ENCODE peak calls at places on chromosome 18, in seven cellular contexts. One of them, this sample, is unnamed.

GRCh38 chr18:78697446-78697845 is 282.2 kb upstream of the SALL3 start:
- DNase-seq in HCT116: no peak
- DNase-seq in SK-N-SH: no peak
- DNase-seq in GM23338: no peak
- DNase-seq in K562: no peak
- DNase-seq in GM12878: no peak
- DNase-seq in Panc1: no peak
- DNase-seq in this sample: no peak

GRCh38 chr18:24013061-24013460 is 1.5 kb upstream of the TTC39C start:
- DNase-seq in HCT116: no peak
- DNase-seq in SK-N-SH: no peak
- DNase-seq in GM23338: no peak
- DNase-seq in K562: no peak
- DNase-seq in GM12878: no peak
- DNase-seq in Panc1: no peak
- DNase-seq in this sample: no peak

GRCh38 chr18:23036611-23037259 is 98.5 kb upstream of the CABLES1 start:
- DNase-seq in HCT116: no peak
- DNase-seq in SK-N-SH: no peak
- DNase-seq in GM23338: no peak
- DNase-seq in K562: peak; percentile 18
- DNase-seq in GM12878: no peak
- DNase-seq in Panc1: no peak
- DNase-seq in this sample: no peak

GRCh38 chr18:8908792-8909510 is 193.5 kb upstream of the NDUFV2 start:
- DNase-seq in HCT116: no peak
- DNase-seq in SK-N-SH: no peak
- DNase-seq in GM23338: no peak
- DNase-seq in K562: no peak
- DNase-seq in GM12878: no peak
- DNase-seq in Panc1: no peak
- DNase-seq in this sample: no peak

GRCh38 chr18:44680271-44681038 is at the start of gene SETBP1:
- DNase-seq in HCT116: no peak
- DNase-seq in SK-N-SH: peak; percentile 84
- DNase-seq in GM23338: peak; percentile 62
- DNase-seq in K562: no peak
- DNase-seq in GM12878: no peak
- DNase-seq in Panc1: no peak
- DNase-seq in this sample: no peak

GRCh38 chr18:79926715-79927596 is 24.5 kb downstream of the SLC66A2 start:
- DNase-seq in HCT116: no peak
- DNase-seq in SK-N-SH: no peak
- DNase-seq in GM23338: no peak
- DNase-seq in K562: no peak
- DNase-seq in GM12878: no peak
- DNase-seq in Panc1: no peak
- DNase-seq in this sample: no peak

GRCh38 chr18:10010611-10011015 is 96.8 kb downstream of the VAPA start:
- DNase-seq in HCT116: no peak
- DNase-seq in SK-N-SH: no peak
- DNase-seq in GM23338: no peak
- DNase-seq in K562: no peak
- DNase-seq in GM12878: no peak
- DNase-seq in Panc1: no peak
- DNase-seq in this sample: no peak

GRCh38 chr18:7926526-7926925 is 359.4 kb downstream of the PTPRM start:
- DNase-seq in HCT116: peak; percentile 64
- DNase-seq in SK-N-SH: peak; percentile 17
- DNase-seq in GM23338: peak; percentile 74
- DNase-seq in K562: peak; percentile 11
- DNase-seq in GM12878: no peak
- DNase-seq in Panc1: no peak
- DNase-seq in this sample: no peak

GRCh38 chr18:51195602-51196115 is 1.8 kb downstream of the MEX3C start:
- DNase-seq in HCT116: peak; percentile 18
- DNase-seq in SK-N-SH: peak; percentile 37
- DNase-seq in GM23338: peak; percentile 94
- DNase-seq in K562: peak; percentile 44
- DNase-seq in GM12878: no peak
- DNase-seq in Panc1: no peak
- DNase-seq in this sample: peak; percentile 73

GRCh38 chr18:10660485-10660884 is 134.7 kb downstream of the NAPG start:
- DNase-seq in HCT116: no peak
- DNase-seq in SK-N-SH: no peak
- DNase-seq in GM23338: no peak
- DNase-seq in K562: no peak
- DNase-seq in GM12878: peak; percentile 24
- DNase-seq in Panc1: no peak
- DNase-seq in this sample: no peak

GRCh38 chr18:10856146-10856545 is 293.2 kb downstream of the PIEZO2 start:
- DNase-seq in HCT116: no peak
- DNase-seq in SK-N-SH: no peak
- DNase-seq in GM23338: no peak
- DNase-seq in K562: no peak
- DNase-seq in GM12878: no peak
- DNase-seq in Panc1: no peak
- DNase-seq in this sample: no peak

GRCh38 chr18:44682871-44683221 is 2.2 kb downstream of the SETBP1 start:
- DNase-seq in HCT116: no peak
- DNase-seq in SK-N-SH: no peak
- DNase-seq in GM23338: peak; percentile 83
- DNase-seq in K562: no peak
- DNase-seq in GM12878: no peak
- DNase-seq in Panc1: no peak
- DNase-seq in this sample: no peak

GRCh38 chr18:54181856-54182612 is 42.4 kb downstream of the MBD2 start:
- DNase-seq in HCT116: no peak
- DNase-seq in SK-N-SH: no peak
- DNase-seq in GM23338: no peak
- DNase-seq in K562: no peak
- DNase-seq in GM12878: no peak
- DNase-seq in Panc1: no peak
- DNase-seq in this sample: no peak

GRCh38 chr18:2310824-2311349 is 260.4 kb downstream of the METTL4 start:
- DNase-seq in HCT116: no peak
- DNase-seq in SK-N-SH: no peak
- DNase-seq in GM23338: no peak
- DNase-seq in K562: no peak
- DNase-seq in GM12878: no peak
- DNase-seq in Panc1: no peak
- DNase-seq in this sample: no peak

GRCh38 chr18:33901894-33902512 is 322.7 kb downstream of the NOL4 start:
- DNase-seq in HCT116: no peak
- DNase-seq in SK-N-SH: no peak
- DNase-seq in GM23338: peak; percentile 34
- DNase-seq in K562: no peak
- DNase-seq in GM12878: no peak
- DNase-seq in Panc1: no peak
- DNase-seq in this sample: no peak

GRCh38 chr18:63997606-63998005 is 27.7 kb downstream of the SERPINB8 start:
- DNase-seq in HCT116: no peak
- DNase-seq in SK-N-SH: no peak
- DNase-seq in GM23338: no peak
- DNase-seq in K562: no peak
- DNase-seq in GM12878: no peak
- DNase-seq in Panc1: no peak
- DNase-seq in this sample: no peak

DNA sequence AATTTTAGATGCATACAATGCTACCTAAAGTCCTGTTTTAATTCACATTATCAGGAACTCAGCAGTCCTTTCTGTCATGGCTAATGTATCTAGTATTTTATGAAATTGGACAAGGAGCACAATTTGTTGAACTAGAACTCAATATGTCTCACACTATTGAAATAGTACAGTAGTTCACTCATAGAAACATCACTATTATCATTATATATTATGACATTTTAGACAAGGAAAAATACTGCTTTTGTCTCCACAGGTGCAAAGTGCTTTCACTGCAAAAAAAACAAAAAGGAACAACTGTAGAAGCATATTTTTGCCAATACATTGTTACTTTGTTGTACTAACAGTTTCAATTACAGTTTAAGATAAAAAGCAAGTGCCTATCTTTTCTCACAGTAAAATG is 419.2 kb upstream of the CDH19 start:
- DNase-seq in HCT116: no peak
- DNase-seq in SK-N-SH: no peak
- DNase-seq in GM23338: no peak
- DNase-seq in K562: no peak
- DNase-seq in GM12878: no peak
- DNase-seq in Panc1: no peak
- DNase-seq in this sample: no peak
- TF ChIP-seq POLR2AphosphoS5 in HCT116: no peak
- TF ChIP-seq POLR2AphosphoS5 in SK-N-SH: no peak
- TF ChIP-seq POLR2AphosphoS5 in GM23338: no peak
- TF ChIP-seq POLR2AphosphoS5 in K562: no peak
- TF ChIP-seq POLR2AphosphoS5 in GM12878: no peak
- TF ChIP-seq POLR2AphosphoS5 in Panc1: no peak
- TF ChIP-seq POLR2AphosphoS5 in this sample: no peak

GRCh38 chr18:58288922-58289797 is 245.1 kb downstream of the NEDD4L start:
- DNase-seq in HCT116: no peak
- DNase-seq in SK-N-SH: no peak
- DNase-seq in GM23338: no peak
- DNase-seq in K562: peak; percentile 21
- DNase-seq in GM12878: no peak
- DNase-seq in Panc1: no peak
- DNase-seq in this sample: no peak
- TF ChIP-seq REST in HCT116: no peak
- TF ChIP-seq REST in SK-N-SH: no peak
- TF ChIP-seq REST in GM23338: no peak
- TF ChIP-seq REST in K562: no peak
- TF ChIP-seq REST in GM12878: no peak
- TF ChIP-seq REST in Panc1: no peak
- TF ChIP-seq REST in this sample: no peak

DNA sequence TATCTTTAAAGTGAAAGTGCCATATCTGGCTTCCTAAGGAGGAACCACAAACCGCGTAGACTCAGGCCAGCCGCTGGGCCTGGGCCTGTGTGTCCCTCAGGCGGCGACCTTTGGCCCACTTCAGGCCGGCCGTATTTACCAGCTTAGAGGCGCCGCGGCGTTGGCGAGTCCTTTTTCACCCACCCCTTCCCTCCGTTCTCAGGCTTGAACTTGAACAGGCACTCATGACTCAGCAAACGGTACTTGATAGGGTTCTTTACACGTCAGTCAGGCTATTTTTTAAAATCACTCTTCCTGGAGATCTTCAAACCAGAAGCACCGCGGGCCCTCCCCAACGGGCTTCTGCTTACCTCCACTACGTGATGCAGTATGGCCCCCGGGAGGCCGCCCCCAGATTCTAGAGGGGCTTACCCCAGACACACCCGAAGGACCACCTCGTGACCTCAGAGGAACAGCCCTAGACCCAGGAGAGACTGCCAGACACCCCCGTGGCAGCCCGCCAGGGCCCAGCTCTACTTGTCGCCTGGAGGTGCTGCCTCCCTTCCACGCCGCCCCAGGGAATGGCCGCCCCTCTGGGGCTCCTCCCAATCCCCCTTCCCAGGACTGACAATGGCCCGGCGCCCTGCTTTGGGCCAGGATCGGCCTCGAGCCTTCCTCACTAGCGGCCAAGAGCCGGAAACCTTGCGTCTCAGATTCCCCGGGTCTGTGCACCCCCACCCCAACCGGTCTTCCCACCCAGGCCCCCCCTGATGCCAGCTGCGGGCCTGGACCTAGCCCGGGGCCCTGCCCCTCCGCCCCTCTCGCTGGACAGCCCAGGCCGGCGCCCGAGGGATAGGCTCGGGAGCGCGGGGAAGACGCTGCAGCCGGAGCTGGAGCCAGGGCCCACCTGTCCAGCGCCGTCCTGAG is 33.8 kb upstream of the IMPA2 start:
- DNase-seq in HCT116: peak; percentile 90
- DNase-seq in SK-N-SH: no peak
- DNase-seq in GM23338: peak; percentile 94
- DNase-seq in K562: peak; percentile 99
- DNase-seq in GM12878: peak; percentile 69
- DNase-seq in Panc1: no peak
- DNase-seq in this sample: peak; percentile 98
- TF ChIP-seq POLR2AphosphoS5 in HCT116: no peak
- TF ChIP-seq POLR2AphosphoS5 in SK-N-SH: no peak
- TF ChIP-seq POLR2AphosphoS5 in GM23338: peak; percentile 23
- TF ChIP-seq POLR2AphosphoS5 in K562: peak; percentile 71
- TF ChIP-seq POLR2AphosphoS5 in GM12878: no peak
- TF ChIP-seq POLR2AphosphoS5 in Panc1: no peak
- TF ChIP-seq POLR2AphosphoS5 in this sample: peak; percentile 84

GRCh38 chr18:68428666-68429065 is 286.2 kb downstream of the TMX3 start:
- DNase-seq in HCT116: no peak
- DNase-seq in SK-N-SH: no peak
- DNase-seq in GM23338: no peak
- DNase-seq in K562: no peak
- DNase-seq in GM12878: no peak
- DNase-seq in Panc1: no peak
- DNase-seq in this sample: no peak

GRCh38 chr18:68429809-68430208 is 285.1 kb downstream of the TMX3 start:
- DNase-seq in HCT116: no peak
- DNase-seq in SK-N-SH: no peak
- DNase-seq in GM23338: no peak
- DNase-seq in K562: no peak
- DNase-seq in GM12878: no peak
- DNase-seq in Panc1: no peak
- DNase-seq in this sample: no peak

GRCh38 chr18:68429111-68429510 is 285.8 kb downstream of the TMX3 start:
- DNase-seq in HCT116: no peak
- DNase-seq in SK-N-SH: no peak
- DNase-seq in GM23338: no peak
- DNase-seq in K562: no peak
- DNase-seq in GM12878: no peak
- DNase-seq in Panc1: no peak
- DNase-seq in this sample: no peak

GRCh38 chr18:68431922-68432198 is 283.0 kb downstream of the TMX3 start:
- DNase-seq in HCT116: no peak
- DNase-seq in SK-N-SH: no peak
- DNase-seq in GM23338: no peak
- DNase-seq in K562: no peak
- DNase-seq in GM12878: no peak
- DNase-seq in Panc1: no peak
- DNase-seq in this sample: no peak

GRCh38 chr18:68431111-68431921 is 283.6 kb downstream of the TMX3 start:
- DNase-seq in HCT116: no peak
- DNase-seq in SK-N-SH: no peak
- DNase-seq in GM23338: no peak
- DNase-seq in K562: no peak
- DNase-seq in GM12878: no peak
- DNase-seq in Panc1: no peak
- DNase-seq in this sample: no peak
- TF ChIP-seq REST in HCT116: no peak
- TF ChIP-seq REST in SK-N-SH: no peak
- TF ChIP-seq REST in GM23338: no peak
- TF ChIP-seq REST in K562: no peak
- TF ChIP-seq REST in GM12878: no peak
- TF ChIP-seq REST in Panc1: no peak
- TF ChIP-seq REST in this sample: no peak

This sample was measured in HL-60.